ENCODE peak calls at places on chromosomes 16 and 17, in eight cellular contexts. P is SK-N-DZ, Z is NCI-H1417, Q is foreskin fibroblast, O is A549, Y is globus pallidus, L is GM23248, T is Right ventricle myocardium superior. M is an unnamed sample.

GRCh38 chr16:89022051-89022836 is 45.2 kb upstream of the CBFA2T3 start:
- DNase-seq in O (no peak), P (no peak), Y (no peak), Q (no peak), L (no peak), T (peak), Z (peak), M (peak)

GRCh38 chr17:19513897-19514488 is 19.7 kb upstream of the SLC47A1 start:
- DNase-seq in Y (peak), Q (peak), Z (peak), P (peak), L (peak), T (peak), O (peak), M (peak)

GRCh38 chr17:81519284-81520020 is 6.9 kb upstream of the ACTG1 start:
- DNase-seq in T (peak), Y (no peak), P (no peak), O (peak), Q (peak), Z (peak), L (peak), M (peak)

GRCh38 chr17:4394208-4395110 is 28.0 kb upstream of the UBE2G1 start:
- DNase-seq in P (no peak), Q (peak), L (no peak), O (no peak), T (no peak), Z (no peak), Y (no peak), M (no peak)

GRCh38 chr17:51260960-51261958 is 913 bp downstream of the UTP18 start:
- DNase-seq in P (peak), O (no peak), Y (peak), L (peak), T (peak), Q (peak), Z (peak), M (peak)

GRCh38 chr17:71902931-71903506 is 217.8 kb upstream of the SOX9 start:
- DNase-seq in O (no peak), Q (peak), T (no peak), L (peak), Y (no peak), Z (no peak), P (no peak), M (no peak)

GRCh38 chr17:21452377-21453143 is 76.4 kb downstream of the KCNJ12 start:
- DNase-seq in T (peak), Z (no peak), L (peak), O (peak), P (peak), Q (peak), Y (peak), M (peak)

GRCh38 chr17:28552201-28552999 is at the start of gene UNC119:
- DNase-seq in Z (peak), P (peak), Y (peak), L (peak), T (peak), O (peak), Q (peak), M (peak)

GRCh38 chr17:80475949-80476876 is at the start of gene NPTX1:
- DNase-seq in P (no peak), L (peak), T (no peak), Y (no peak), Q (peak), Z (peak), O (peak), M (no peak)